ENCODE peak calls at places on chromosome 4, in four cellular contexts. I, N, T and S are unnamed samples.

GRCh38 chr4:23333946-23334878 is 555.6 kb downstream of the PPARGC1A start:
- DNase-seq in I (peak), T (peak), N (peak), S (peak)

GRCh38 chr4:110224142-110224541 is 25.7 kb upstream of the ELOVL6 start:
- DNase-seq in N (no peak), I (no peak), T (no peak), S (no peak)

GRCh38 chr4:176241703-176242102 is 27.3 kb downstream of the ASB5 start:
- DNase-seq in T (no peak), I (no peak), N (no peak), S (no peak)

GRCh38 chr4:41784191-41784979 is 35.9 kb upstream of the PHOX2B start:
- DNase-seq in N (no peak), I (no peak), T (no peak), S (no peak)

GRCh38 chr4:40232610-40233009 is 35.8 kb downstream of the RHOH start:
- DNase-seq in I (no peak), T (no peak), N (no peak), S (no peak)

GRCh38 chr4:151195801-151196200 is 81.2 kb upstream of the PRSS48 start:
- DNase-seq in N (peak), I (peak), T (no peak), S (peak)

GRCh38 chr4:77434299-77435092 is 171.1 kb upstream of the CXCL13 start:
- DNase-seq in T (no peak), I (no peak), N (peak), S (no peak)

GRCh38 chr4:156976147-156976546 is 4.5 kb upstream of the PDGFC start:
- DNase-seq in I (peak), T (no peak), N (peak), S (peak)

GRCh38 chr4:188778880-188779279 is 639.6 kb downstream of the TRIML1 start:
- DNase-seq in I (peak), T (no peak), N (no peak), S (peak)

GRCh38 chr4:144831971-144832370 is 186.0 kb downstream of the HHIP start:
- DNase-seq in I (no peak), T (no peak), N (peak), S (peak)

GRCh38 chr4:153154010-153154975 is 50.0 kb upstream of the TRIM2 start:
- DNase-seq in I (peak), N (peak), T (no peak), S (no peak)

GRCh38 chr4:136424052-136424451 is 1108.2 kb downstream of the PCDH18 start:
- DNase-seq in T (no peak), I (no peak), N (no peak), S (no peak)

GRCh38 chr4:7367361-7367760 is 67.4 kb downstream of the PSAPL1 start:
- DNase-seq in I (no peak), N (no peak), T (no peak), S (no peak)

GRCh38 chr4:24912252-24913098 is at the start of gene CCDC149:
- DNase-seq in N (peak), T (no peak), I (peak), S (peak)

GRCh38 chr4:42562016-42562415 is 94.9 kb downstream of the ATP8A1 start:
- DNase-seq in N (no peak), T (no peak), I (no peak), S (no peak)

GRCh38 chr4:5732158-5732557 is 21.2 kb downstream of the EVC start:
- DNase-seq in N (no peak), T (no peak), I (no peak), S (no peak)

GRCh38 chr4:98287328-98287727 is 26.1 kb downstream of the RAP1GDS1 start:
- DNase-seq in T (no peak), N (no peak), I (no peak), S (no peak)

GRCh38 chr4:185343726-185344581 is 51.8 kb downstream of the LRP2BP start:
- DNase-seq in N (peak), T (no peak), I (peak), S (peak)

GRCh38 chr4:17327587-17327986 is 184.3 kb downstream of the QDPR start:
- DNase-seq in I (no peak), T (no peak), N (peak), S (no peak)